ENCODE peak calls at places on chromosome X, in ten cellular contexts. One of them, this sample, is unnamed.
A peak's percentile ranks its signal among the peaks of the same experiment; 100 is the strongest.

GRCh38 chrX:80765226-80765625 is 44.5 kb downstream of the BRWD3 start:
- DNase-seq in nephron progenitor cell: no peak
- DNase-seq in WTC11: no peak
- DNase-seq in progenitor cell of endocrine pancreas: no peak
- DNase-seq in foreskin fibroblast: peak; percentile 52
- DNase-seq in dorsolateral prefrontal cortex: no peak
- DNase-seq in AG10803: peak; percentile 86
- DNase-seq in mammary epithelial cell: peak; percentile 73
- DNase-seq in neural progenitor cell: no peak
- DNase-seq in Panc1: peak; percentile 36
- DNase-seq in this sample: no peak

GRCh38 chrX:51456814-51457213 is 39.6 kb downstream of the NUDT11 start:
- DNase-seq in nephron progenitor cell: no peak
- DNase-seq in WTC11: no peak
- DNase-seq in progenitor cell of endocrine pancreas: no peak
- DNase-seq in foreskin fibroblast: no peak
- DNase-seq in dorsolateral prefrontal cortex: no peak
- DNase-seq in AG10803: no peak
- DNase-seq in mammary epithelial cell: no peak
- DNase-seq in neural progenitor cell: peak; percentile 24
- DNase-seq in Panc1: no peak
- DNase-seq in this sample: no peak

GRCh38 chrX:68286076-68286475 is 147.2 kb downstream of the OPHN1 start:
- DNase-seq in nephron progenitor cell: no peak
- DNase-seq in WTC11: no peak
- DNase-seq in progenitor cell of endocrine pancreas: no peak
- DNase-seq in foreskin fibroblast: no peak
- DNase-seq in dorsolateral prefrontal cortex: no peak
- DNase-seq in AG10803: no peak
- DNase-seq in mammary epithelial cell: no peak
- DNase-seq in neural progenitor cell: no peak
- DNase-seq in Panc1: no peak
- DNase-seq in this sample: no peak

GRCh38 chrX:1244164-1245076 is 24.2 kb upstream of the CSF2RA start:
- DNase-seq in nephron progenitor cell: peak; percentile 49
- DNase-seq in WTC11: peak; percentile 77
- DNase-seq in progenitor cell of endocrine pancreas: no peak
- DNase-seq in foreskin fibroblast: no peak
- DNase-seq in dorsolateral prefrontal cortex: no peak
- DNase-seq in AG10803: no peak
- DNase-seq in mammary epithelial cell: no peak
- DNase-seq in neural progenitor cell: peak; percentile 87
- DNase-seq in Panc1: no peak
- DNase-seq in this sample: no peak

GRCh38 chrX:148500428-148501120 is at the start of gene AFF2:
- DNase-seq in nephron progenitor cell: peak; percentile 62
- DNase-seq in WTC11: peak; percentile 38
- DNase-seq in progenitor cell of endocrine pancreas: peak; percentile 14
- DNase-seq in foreskin fibroblast: peak; percentile 8
- DNase-seq in dorsolateral prefrontal cortex: peak; percentile 29
- DNase-seq in AG10803: peak; percentile 33
- DNase-seq in mammary epithelial cell: peak; percentile 1
- DNase-seq in neural progenitor cell: peak; percentile 81
- DNase-seq in Panc1: no peak
- DNase-seq in this sample: peak; percentile 33

GRCh38 chrX:25020391-25021131 is 4.8 kb upstream of the ARX start:
- DNase-seq in nephron progenitor cell: peak; percentile 80
- DNase-seq in WTC11: peak; percentile 77
- DNase-seq in progenitor cell of endocrine pancreas: peak; percentile 71
- DNase-seq in foreskin fibroblast: no peak
- DNase-seq in dorsolateral prefrontal cortex: no peak
- DNase-seq in AG10803: no peak
- DNase-seq in mammary epithelial cell: no peak
- DNase-seq in neural progenitor cell: peak; percentile 90
- DNase-seq in Panc1: no peak
- DNase-seq in this sample: no peak

GRCh38 chrX:72365126-72365525 is 59.4 kb upstream of the CITED1 start:
- DNase-seq in nephron progenitor cell: no peak
- DNase-seq in WTC11: no peak
- DNase-seq in progenitor cell of endocrine pancreas: no peak
- DNase-seq in foreskin fibroblast: no peak
- DNase-seq in dorsolateral prefrontal cortex: no peak
- DNase-seq in AG10803: no peak
- DNase-seq in mammary epithelial cell: no peak
- DNase-seq in neural progenitor cell: no peak
- DNase-seq in Panc1: no peak
- DNase-seq in this sample: no peak

GRCh38 chrX:56564921-56565861 is 1.8 kb downstream of the UBQLN2 start:
- DNase-seq in nephron progenitor cell: peak; percentile 2
- DNase-seq in WTC11: no peak
- DNase-seq in progenitor cell of endocrine pancreas: no peak
- DNase-seq in foreskin fibroblast: no peak
- DNase-seq in dorsolateral prefrontal cortex: peak; percentile 53
- DNase-seq in AG10803: no peak
- DNase-seq in mammary epithelial cell: peak; percentile 6
- DNase-seq in neural progenitor cell: peak; percentile 9
- DNase-seq in Panc1: no peak
- DNase-seq in this sample: no peak

GRCh38 chrX:12950851-12951589 is 23.9 kb upstream of the TMSB4X start:
- DNase-seq in nephron progenitor cell: peak; percentile 58
- DNase-seq in WTC11: peak; percentile 71
- DNase-seq in progenitor cell of endocrine pancreas: no peak
- DNase-seq in foreskin fibroblast: no peak
- DNase-seq in dorsolateral prefrontal cortex: no peak
- DNase-seq in AG10803: no peak
- DNase-seq in mammary epithelial cell: no peak
- DNase-seq in neural progenitor cell: peak; percentile 74
- DNase-seq in Panc1: no peak
- DNase-seq in this sample: no peak

GRCh38 chrX:46912098-46912672 is at the start of gene JADE3:
- DNase-seq in nephron progenitor cell: peak; percentile 81
- DNase-seq in WTC11: peak; percentile 70
- DNase-seq in progenitor cell of endocrine pancreas: peak; percentile 54
- DNase-seq in foreskin fibroblast: peak; percentile 62
- DNase-seq in dorsolateral prefrontal cortex: no peak
- DNase-seq in AG10803: peak; percentile 69
- DNase-seq in mammary epithelial cell: peak; percentile 67
- DNase-seq in neural progenitor cell: peak; percentile 90
- DNase-seq in Panc1: peak; percentile 2
- DNase-seq in this sample: peak; percentile 56

GRCh38 chrX:47224896-47225290 is 6.4 kb downstream of the CDK16 start:
- DNase-seq in nephron progenitor cell: no peak
- DNase-seq in WTC11: no peak
- DNase-seq in progenitor cell of endocrine pancreas: no peak
- DNase-seq in foreskin fibroblast: no peak
- DNase-seq in dorsolateral prefrontal cortex: no peak
- DNase-seq in AG10803: no peak
- DNase-seq in mammary epithelial cell: no peak
- DNase-seq in neural progenitor cell: no peak
- DNase-seq in Panc1: no peak
- DNase-seq in this sample: no peak

GRCh38 chrX:1111543-1112300 is 100.7 kb downstream of the CRLF2 start:
- DNase-seq in nephron progenitor cell: peak; percentile 19
- DNase-seq in WTC11: peak; percentile 64
- DNase-seq in progenitor cell of endocrine pancreas: no peak
- DNase-seq in foreskin fibroblast: no peak
- DNase-seq in dorsolateral prefrontal cortex: no peak
- DNase-seq in AG10803: no peak
- DNase-seq in mammary epithelial cell: no peak
- DNase-seq in neural progenitor cell: peak; percentile 85
- DNase-seq in Panc1: no peak
- DNase-seq in this sample: no peak

DNA sequence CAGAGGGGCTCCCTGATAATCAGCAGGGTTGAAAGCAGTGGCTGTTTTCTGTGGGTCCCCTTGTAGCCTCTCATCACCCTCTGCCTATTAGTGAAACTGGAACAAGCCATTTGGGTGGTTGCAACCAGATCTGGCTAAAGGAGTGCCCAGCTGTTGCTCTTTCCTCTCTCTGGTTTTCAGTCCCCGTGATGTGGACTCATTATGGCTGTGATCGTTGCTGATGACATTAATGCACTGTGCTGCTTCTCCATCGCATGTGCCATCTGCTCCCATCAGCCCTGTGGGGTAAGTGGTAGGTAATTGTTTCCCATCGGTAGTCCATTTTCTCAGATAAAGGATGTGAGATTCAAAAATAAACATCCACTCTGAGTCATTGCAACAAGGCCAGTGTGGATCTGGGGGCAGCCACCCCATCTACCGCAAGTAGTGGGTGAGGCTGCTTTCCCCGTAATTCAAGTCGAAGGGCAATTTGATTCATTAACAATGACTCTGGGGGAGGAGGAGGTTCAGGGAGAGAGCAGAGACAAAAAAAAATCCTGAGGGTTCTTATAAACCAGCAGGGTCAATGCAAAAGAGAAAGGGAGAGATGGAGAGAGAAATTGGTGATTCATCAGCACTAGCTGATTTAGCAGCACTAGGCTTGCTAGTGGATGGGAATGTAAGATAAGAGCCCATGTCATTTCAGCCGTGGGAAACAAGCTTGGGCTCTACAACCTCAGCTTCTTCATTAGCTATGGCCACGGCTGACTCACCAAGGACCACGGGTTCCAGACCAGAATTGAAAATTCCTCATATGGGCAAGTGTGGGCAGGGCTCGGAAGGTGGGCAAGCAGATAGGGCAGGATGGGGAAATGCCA is 357.8 kb downstream of the MID1IP1 start:
- DNase-seq in nephron progenitor cell: no peak
- DNase-seq in WTC11: no peak
- DNase-seq in progenitor cell of endocrine pancreas: no peak
- DNase-seq in foreskin fibroblast: no peak
- DNase-seq in dorsolateral prefrontal cortex: no peak
- DNase-seq in AG10803: no peak
- DNase-seq in mammary epithelial cell: peak; percentile 31
- DNase-seq in neural progenitor cell: no peak
- DNase-seq in Panc1: no peak
- DNase-seq in this sample: no peak
- TF ChIP-seq CTCF in nephron progenitor cell: no peak
- TF ChIP-seq CTCF in WTC11: no peak
- TF ChIP-seq CTCF in progenitor cell of endocrine pancreas: no peak
- TF ChIP-seq CTCF in foreskin fibroblast: no peak
- TF ChIP-seq CTCF in dorsolateral prefrontal cortex: no peak
- TF ChIP-seq CTCF in AG10803: no peak
- TF ChIP-seq CTCF in mammary epithelial cell: no peak
- TF ChIP-seq CTCF in neural progenitor cell: no peak
- TF ChIP-seq CTCF in Panc1: no peak
- TF ChIP-seq CTCF in this sample: no peak

GRCh38 chrX:153939573-153939972 is 4.7 kb upstream of the NAA10 start:
- DNase-seq in nephron progenitor cell: no peak
- DNase-seq in WTC11: no peak
- DNase-seq in progenitor cell of endocrine pancreas: no peak
- DNase-seq in foreskin fibroblast: no peak
- DNase-seq in dorsolateral prefrontal cortex: no peak
- DNase-seq in AG10803: no peak
- DNase-seq in mammary epithelial cell: no peak
- DNase-seq in neural progenitor cell: no peak
- DNase-seq in Panc1: no peak
- DNase-seq in this sample: no peak

GRCh38 chrX:153937056-153937455 is 2.2 kb upstream of the NAA10 start:
- DNase-seq in nephron progenitor cell: no peak
- DNase-seq in WTC11: no peak
- DNase-seq in progenitor cell of endocrine pancreas: no peak
- DNase-seq in foreskin fibroblast: no peak
- DNase-seq in dorsolateral prefrontal cortex: no peak
- DNase-seq in AG10803: no peak
- DNase-seq in mammary epithelial cell: no peak
- DNase-seq in neural progenitor cell: no peak
- DNase-seq in Panc1: no peak
- DNase-seq in this sample: no peak

GRCh38 chrX:153941331-153942252 is 2.9 kb downstream of the RENBP start:
- DNase-seq in nephron progenitor cell: no peak
- DNase-seq in WTC11: no peak
- DNase-seq in progenitor cell of endocrine pancreas: no peak
- DNase-seq in foreskin fibroblast: no peak
- DNase-seq in dorsolateral prefrontal cortex: no peak
- DNase-seq in AG10803: no peak
- DNase-seq in mammary epithelial cell: no peak
- DNase-seq in neural progenitor cell: peak; percentile 26
- DNase-seq in Panc1: no peak
- DNase-seq in this sample: no peak

GRCh38 chrX:153935326-153935851 is 552 bp upstream of the NAA10 start:
- DNase-seq in nephron progenitor cell: no peak
- DNase-seq in WTC11: peak; percentile 36
- DNase-seq in progenitor cell of endocrine pancreas: no peak
- DNase-seq in foreskin fibroblast: no peak
- DNase-seq in dorsolateral prefrontal cortex: no peak
- DNase-seq in AG10803: no peak
- DNase-seq in mammary epithelial cell: no peak
- DNase-seq in neural progenitor cell: peak; percentile 47
- DNase-seq in Panc1: no peak
- DNase-seq in this sample: no peak

GRCh38 chrX:153938226-153938786 is 3.5 kb upstream of the NAA10 start:
- DNase-seq in nephron progenitor cell: no peak
- DNase-seq in WTC11: no peak
- DNase-seq in progenitor cell of endocrine pancreas: no peak
- DNase-seq in foreskin fibroblast: no peak
- DNase-seq in dorsolateral prefrontal cortex: no peak
- DNase-seq in AG10803: no peak
- DNase-seq in mammary epithelial cell: no peak
- DNase-seq in neural progenitor cell: no peak
- DNase-seq in Panc1: no peak
- DNase-seq in this sample: no peak
- TF ChIP-seq CTCF in nephron progenitor cell: no peak
- TF ChIP-seq CTCF in WTC11: no peak
- TF ChIP-seq CTCF in progenitor cell of endocrine pancreas: no peak
- TF ChIP-seq CTCF in foreskin fibroblast: no peak
- TF ChIP-seq CTCF in dorsolateral prefrontal cortex: no peak
- TF ChIP-seq CTCF in AG10803: no peak
- TF ChIP-seq CTCF in mammary epithelial cell: no peak
- TF ChIP-seq CTCF in neural progenitor cell: no peak
- TF ChIP-seq CTCF in Panc1: no peak
- TF ChIP-seq CTCF in this sample: no peak

GRCh38 chrX:70852294-70852693 is 56.2 kb downstream of the TEX11 start:
- DNase-seq in nephron progenitor cell: no peak
- DNase-seq in WTC11: no peak
- DNase-seq in progenitor cell of endocrine pancreas: no peak
- DNase-seq in foreskin fibroblast: no peak
- DNase-seq in dorsolateral prefrontal cortex: no peak
- DNase-seq in AG10803: no peak
- DNase-seq in mammary epithelial cell: peak; percentile 3
- DNase-seq in neural progenitor cell: no peak
- DNase-seq in Panc1: no peak
- DNase-seq in this sample: no peak
- TF ChIP-seq CTCF in nephron progenitor cell: no peak
- TF ChIP-seq CTCF in WTC11: no peak
- TF ChIP-seq CTCF in progenitor cell of endocrine pancreas: no peak
- TF ChIP-seq CTCF in foreskin fibroblast: no peak
- TF ChIP-seq CTCF in dorsolateral prefrontal cortex: no peak
- TF ChIP-seq CTCF in AG10803: no peak
- TF ChIP-seq CTCF in mammary epithelial cell: no peak
- TF ChIP-seq CTCF in neural progenitor cell: no peak
- TF ChIP-seq CTCF in Panc1: no peak
- TF ChIP-seq CTCF in this sample: no peak

DNA sequence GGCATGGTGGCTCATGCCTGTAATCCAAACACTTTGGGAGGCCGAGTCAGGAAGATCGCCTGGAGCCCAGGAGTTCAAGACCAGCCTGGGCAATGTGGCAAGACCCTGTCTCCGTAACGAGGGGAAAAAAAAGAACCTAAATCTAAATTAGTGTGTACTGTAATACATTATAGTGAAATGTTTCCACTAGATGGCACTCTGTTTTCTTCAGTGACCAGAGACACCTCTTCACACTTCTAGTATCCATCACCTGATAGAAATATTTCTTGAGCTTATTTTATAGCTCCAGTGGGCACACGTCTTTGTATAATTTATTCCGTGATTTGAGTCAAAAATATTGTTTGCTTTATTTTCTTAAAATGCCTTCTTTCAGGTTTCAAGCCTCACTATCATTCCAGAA is 600.9 kb upstream of the DIPK2B start:
- DNase-seq in nephron progenitor cell: no peak
- DNase-seq in WTC11: no peak
- DNase-seq in progenitor cell of endocrine pancreas: no peak
- DNase-seq in foreskin fibroblast: no peak
- DNase-seq in dorsolateral prefrontal cortex: no peak
- DNase-seq in AG10803: peak; percentile 34
- DNase-seq in mammary epithelial cell: peak; percentile 50
- DNase-seq in neural progenitor cell: peak; percentile 13
- DNase-seq in Panc1: no peak
- DNase-seq in this sample: no peak
- TF ChIP-seq CTCF in nephron progenitor cell: peak; percentile 8
- TF ChIP-seq CTCF in WTC11: no peak
- TF ChIP-seq CTCF in progenitor cell of endocrine pancreas: peak; percentile 40
- TF ChIP-seq CTCF in foreskin fibroblast: no peak
- TF ChIP-seq CTCF in dorsolateral prefrontal cortex: peak; percentile 40
- TF ChIP-seq CTCF in AG10803: peak; percentile 40
- TF ChIP-seq CTCF in mammary epithelial cell: peak; percentile 39
- TF ChIP-seq CTCF in neural progenitor cell: peak; percentile 40
- TF ChIP-seq CTCF in Panc1: peak; percentile 62
- TF ChIP-seq CTCF in this sample: no peak